ENCODE peak calls at places on chromosomes 1 and 21, in seven cellular contexts. One of them, this sample, is unnamed.
A peak's percentile ranks its signal among the peaks of the same experiment; 100 is the strongest.

GRCh38 chr1:32063261-32063681 is 9.5 kb upstream of the TMEM39B start:
- DNase-seq in cardiac muscle cell: peak; percentile 55
- DNase-seq in WTC11: no peak
- DNase-seq in neural progenitor cell: no peak
- DNase-seq in CD8-positive, alpha-beta memory T cell: peak; percentile 25
- DNase-seq in progenitor cell of endocrine pancreas: no peak
- DNase-seq in cardiac septum: no peak
- DNase-seq in this sample: peak; percentile 22

GRCh38 chr1:154831470-154831869 is 38.6 kb downstream of the KCNN3 start:
- DNase-seq in neural progenitor cell: no peak
- DNase-seq in cardiac septum: no peak
- DNase-seq in progenitor cell of endocrine pancreas: no peak
- DNase-seq in CD8-positive, alpha-beta memory T cell: no peak
- DNase-seq in cardiac muscle cell: no peak
- DNase-seq in WTC11: no peak
- DNase-seq in this sample: no peak

GRCh38 chr1:45785583-45785982 is 17.8 kb upstream of the MAST2 start:
- DNase-seq in WTC11: no peak
- DNase-seq in CD8-positive, alpha-beta memory T cell: peak; percentile 50
- DNase-seq in cardiac septum: no peak
- DNase-seq in neural progenitor cell: no peak
- DNase-seq in cardiac muscle cell: no peak
- DNase-seq in progenitor cell of endocrine pancreas: no peak
- DNase-seq in this sample: no peak

GRCh38 chr1:62906428-62906886 is 122.5 kb downstream of the ATG4C start:
- DNase-seq in WTC11: peak; percentile 29
- DNase-seq in cardiac septum: no peak
- DNase-seq in progenitor cell of endocrine pancreas: no peak
- DNase-seq in cardiac muscle cell: peak; percentile 47
- DNase-seq in CD8-positive, alpha-beta memory T cell: no peak
- DNase-seq in neural progenitor cell: peak; percentile 55
- DNase-seq in this sample: peak; percentile 14

GRCh38 chr1:13730301-13730700 is 30.3 kb downstream of the PRDM2 start:
- DNase-seq in neural progenitor cell: no peak
- DNase-seq in CD8-positive, alpha-beta memory T cell: peak; percentile 58
- DNase-seq in WTC11: no peak
- DNase-seq in cardiac muscle cell: no peak
- DNase-seq in cardiac septum: no peak
- DNase-seq in progenitor cell of endocrine pancreas: no peak
- DNase-seq in this sample: no peak

GRCh38 chr1:43569175-43569574 is 38.5 kb downstream of the PTPRF start:
- DNase-seq in progenitor cell of endocrine pancreas: no peak
- DNase-seq in CD8-positive, alpha-beta memory T cell: no peak
- DNase-seq in cardiac septum: no peak
- DNase-seq in cardiac muscle cell: no peak
- DNase-seq in neural progenitor cell: no peak
- DNase-seq in WTC11: no peak
- DNase-seq in this sample: no peak

GRCh38 chr1:181149326-181150000 is 61.0 kb downstream of the IER5 start:
- DNase-seq in WTC11: peak; percentile 26
- DNase-seq in CD8-positive, alpha-beta memory T cell: peak; percentile 86
- DNase-seq in progenitor cell of endocrine pancreas: no peak
- DNase-seq in cardiac septum: no peak
- DNase-seq in neural progenitor cell: no peak
- DNase-seq in cardiac muscle cell: no peak
- DNase-seq in this sample: no peak

GRCh38 chr1:55363261-55363660 is 148.1 kb upstream of the USP24 start:
- DNase-seq in WTC11: no peak
- DNase-seq in neural progenitor cell: no peak
- DNase-seq in cardiac muscle cell: no peak
- DNase-seq in cardiac septum: no peak
- DNase-seq in progenitor cell of endocrine pancreas: no peak
- DNase-seq in CD8-positive, alpha-beta memory T cell: no peak
- DNase-seq in this sample: no peak

GRCh38 chr1:239112092-239112491 is 274.3 kb upstream of the CHRM3 start:
- DNase-seq in progenitor cell of endocrine pancreas: no peak
- DNase-seq in cardiac septum: no peak
- DNase-seq in WTC11: no peak
- DNase-seq in neural progenitor cell: no peak
- DNase-seq in cardiac muscle cell: no peak
- DNase-seq in CD8-positive, alpha-beta memory T cell: no peak
- DNase-seq in this sample: no peak

GRCh38 chr1:27388337-27389005 is 4.0 kb upstream of the GPR3 start:
- DNase-seq in CD8-positive, alpha-beta memory T cell: peak; percentile 62
- DNase-seq in progenitor cell of endocrine pancreas: peak; percentile 75
- DNase-seq in cardiac septum: peak; percentile 85
- DNase-seq in neural progenitor cell: peak; percentile 77
- DNase-seq in cardiac muscle cell: peak; percentile 74
- DNase-seq in WTC11: peak; percentile 91
- DNase-seq in this sample: peak; percentile 83

GRCh38 chr1:61081637-61082335 is 575 bp upstream of the NFIA start:
- DNase-seq in neural progenitor cell: peak; percentile 74
- DNase-seq in progenitor cell of endocrine pancreas: no peak
- DNase-seq in CD8-positive, alpha-beta memory T cell: peak; percentile 71
- DNase-seq in cardiac muscle cell: peak; percentile 69
- DNase-seq in cardiac septum: no peak
- DNase-seq in WTC11: peak; percentile 50
- DNase-seq in this sample: no peak

GRCh38 chr21:46416551-46416950 is 42.1 kb upstream of the DIP2A start:
- DNase-seq in CD8-positive, alpha-beta memory T cell: no peak
- DNase-seq in cardiac muscle cell: no peak
- DNase-seq in neural progenitor cell: no peak
- DNase-seq in progenitor cell of endocrine pancreas: no peak
- DNase-seq in cardiac septum: no peak
- DNase-seq in WTC11: no peak
- DNase-seq in this sample: no peak

GRCh38 chr1:58754056-58754613 is 29.7 kb downstream of the JUN start:
- DNase-seq in cardiac septum: no peak
- DNase-seq in cardiac muscle cell: no peak
- DNase-seq in WTC11: no peak
- DNase-seq in neural progenitor cell: no peak
- DNase-seq in CD8-positive, alpha-beta memory T cell: no peak
- DNase-seq in progenitor cell of endocrine pancreas: no peak
- DNase-seq in this sample: no peak

GRCh38 chr1:18109756-18110597 is 2.4 kb downstream of the IGSF21 start:
- DNase-seq in progenitor cell of endocrine pancreas: peak; percentile 46
- DNase-seq in WTC11: peak; percentile 94
- DNase-seq in CD8-positive, alpha-beta memory T cell: no peak
- DNase-seq in neural progenitor cell: peak; percentile 87
- DNase-seq in cardiac muscle cell: peak; percentile 36
- DNase-seq in cardiac septum: no peak
- DNase-seq in this sample: peak; percentile 60